ENCODE peak calls at places on chromosomes 6 and 20, in five cellular contexts. W is lung, Z is endothelial cell of umbilical vein, C is right lobe of liver, U is foreskin keratinocyte. L is an unnamed sample. For H3K27me3, the result is how much of the 10 kb centered on the place peaks cover.

GRCh38 chr6:110597754-110598153 is 121.3 kb upstream of the SLC22A16 start:
- DNase-seq in W (no peak), Z (no peak), C (no peak), U (no peak), L (no peak)

GRCh38 chr6:137738197-137738596 is 128.9 kb upstream of the TNFAIP3 start:
- DNase-seq in W (no peak), Z (no peak), C (no peak), U (peak), L (no peak)

GRCh38 chr6:12288844-12289654 is 1.1 kb upstream of the EDN1 start:
- DNase-seq in W (peak), Z (peak), C (no peak), U (peak), L (peak)

GRCh38 chr6:144223686-144224085 is 61.4 kb upstream of the UTRN start:
- DNase-seq in W (no peak), Z (no peak), C (no peak), U (no peak), L (no peak)

GRCh38 chr20:43065299-43065698 is 124.4 kb downstream of the PTPRT start:
- DNase-seq in W (no peak), Z (no peak), C (no peak), U (no peak), L (no peak)

GRCh38 chr6:169799474-169799926 is 48.1 kb downstream of the ERMARD start:
- DNase-seq in W (no peak), Z (no peak), C (no peak), U (no peak), L (no peak)

GRCh38 chr6:155120034-155120433 is 124.9 kb downstream of the TIAM2 start:
- DNase-seq in W (no peak), Z (no peak), C (no peak), U (peak), L (no peak)

GRCh38 chr6:168355716-168356522 is 36.3 kb upstream of the DACT2 start:
- DNase-seq in W (peak), Z (no peak), C (peak), U (no peak), L (peak)

GRCh38 chr20:12358006-12358654 is 440.4 kb downstream of the BTBD3 start:
- DNase-seq in W (no peak), Z (no peak), C (no peak), U (no peak), L (peak)

GRCh38 chr6:146980900-146981329 is 223.3 kb upstream of the STXBP5 start:
- DNase-seq in W (no peak), Z (no peak), C (no peak), U (no peak), L (no peak)

GRCh38 chr6:16583151-16583762 is 178.0 kb downstream of the ATXN1 start:
- DNase-seq in W (no peak), Z (no peak), C (peak), U (no peak), L (no peak)

GRCh38 chr20:48689874-48690571 is 137.8 kb downstream of the PREX1 start:
- DNase-seq in W (no peak), Z (no peak), C (no peak), U (no peak), L (no peak)

GRCh38 chr20:33811763-33812672 is 870 bp downstream of the CHMP4B start:
- DNase-seq in W (peak), Z (peak), C (peak), U (peak), L (peak)

GRCh38 chr6:170164271-170164900 is 126.5 kb downstream of the DLL1 start:
- DNase-seq in W (no peak), Z (no peak), C (no peak), U (no peak), L (no peak)

GRCh38 chr6:138289739-138290138 is 71.4 kb upstream of the PBOV1 start:
- DNase-seq in W (no peak), Z (no peak), C (peak), U (no peak), L (no peak)

GRCh38 chr6:44339301-44339700 is 3.1 kb upstream of the SPATS1 start:
- DNase-seq in W (no peak), Z (peak), C (no peak), U (no peak), L (no peak)

GRCh38 chr6:28940294-28940858 is 16.6 kb upstream of the TRIM27 start:
- DNase-seq in W (peak), Z (no peak), C (no peak), U (peak), L (peak)

GRCh38 chr6:107677399-107677798 is 146.7 kb downstream of the SCML4 start:
- DNase-seq in W (no peak), Z (no peak), C (no peak), U (no peak), L (no peak)

GRCh38 chr6:165820934-165821333 is 157.9 kb upstream of the PDE10A start:
- DNase-seq in W (no peak), Z (no peak), C (no peak), U (no peak), L (no peak)

GRCh38 chr6:113758725-113759576 is 98.2 kb upstream of the MARCKS start:
- DNase-seq in W (no peak), Z (peak), C (no peak), U (no peak), L (no peak)

GRCh38 chr20:33992145-33992922 is 1.4 kb upstream of the RALY start:
- DNase-seq in W (no peak), Z (no peak), C (no peak), U (no peak), L (no peak)

GRCh38 chr6:140174509-140174908 is 800.1 kb upstream of the CITED2 start:
- DNase-seq in W (no peak), Z (no peak), C (no peak), U (peak), L (no peak)

GRCh38 chr6:2858678-2859324 is 17.1 kb upstream of the SERPINB1 start:
- DNase-seq in W (no peak), Z (peak), C (no peak), U (no peak), L (peak)

GRCh38 chr6:3186974-3187382 is 29.6 kb upstream of the TUBB2A start:
- DNase-seq in W (no peak), Z (no peak), C (no peak), U (no peak), L (no peak)

GRCh38 chr6:121596441-121596840 is 161.0 kb downstream of the GJA1 start:
- DNase-seq in W (no peak), Z (no peak), C (no peak), U (no peak), L (no peak)

GRCh38 chr6:133241901-133242760 is 974 bp downstream of the EYA4 start:
- DNase-seq in W (no peak), Z (peak), C (peak), U (peak), L (peak)

GRCh38 chr6:133244502-133244901 is 3.3 kb downstream of the EYA4 start:
- DNase-seq in W (no peak), Z (no peak), C (no peak), U (no peak), L (no peak)

GRCh38 chr6:133245033-133245903 is 4.1 kb downstream of the EYA4 start:
- DNase-seq in W (no peak), Z (no peak), C (no peak), U (no peak), L (no peak)

GRCh38 chr6:133242761-133243590 is 1.8 kb downstream of the EYA4 start:
- DNase-seq in W (no peak), Z (peak), C (no peak), U (no peak), L (peak)

DNA sequence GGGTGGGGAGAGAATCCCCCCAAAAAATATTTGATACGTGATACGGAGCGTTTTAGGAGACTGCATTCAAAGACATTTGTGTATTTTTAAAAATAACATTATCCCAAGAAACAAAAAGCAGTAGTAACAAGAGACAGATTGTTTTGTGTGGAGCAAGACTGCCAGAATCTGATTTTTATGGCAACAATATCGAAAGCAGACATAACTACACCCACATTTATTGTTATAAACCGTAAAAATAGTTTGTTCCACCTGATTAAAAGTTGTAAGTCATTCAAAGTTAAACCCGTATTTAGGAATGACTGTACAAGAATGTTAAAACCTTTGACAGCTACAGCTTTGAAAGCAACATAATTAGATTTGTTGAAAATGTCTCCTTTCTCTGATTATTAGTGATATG is 2.6 kb downstream of the EYA4 start:
- DNase-seq in W (no peak), Z (no peak), C (no peak), U (no peak), L (no peak)
- H3K27me3 ChIP-seq in W (under half), Z (half or more), C (under half), U (half or more), L (half or more)

GRCh38 chr20:23753589-23753988 is 2.9 kb upstream of the CST1 start:
- DNase-seq in W (no peak), Z (no peak), C (no peak), U (no peak), L (no peak)
- H3K27me3 ChIP-seq in W (under half), Z (under half), C (under half), U (under half), L (under half)

GRCh38 chr6:40923860-40924259 is 115.2 kb downstream of the UNC5CL start:
- DNase-seq in W (no peak), Z (no peak), C (no peak), U (no peak), L (no peak)

GRCh38 chr6:40923326-40923725 is 115.7 kb downstream of the UNC5CL start:
- DNase-seq in W (no peak), Z (no peak), C (no peak), U (no peak), L (no peak)

GRCh38 chr6:40924832-40925231 is 114.2 kb downstream of the UNC5CL start:
- DNase-seq in W (no peak), Z (no peak), C (no peak), U (no peak), L (no peak)

GRCh38 chr6:40918035-40918651 is 120.9 kb downstream of the UNC5CL start:
- DNase-seq in W (no peak), Z (no peak), C (no peak), U (no peak), L (no peak)

DNA sequence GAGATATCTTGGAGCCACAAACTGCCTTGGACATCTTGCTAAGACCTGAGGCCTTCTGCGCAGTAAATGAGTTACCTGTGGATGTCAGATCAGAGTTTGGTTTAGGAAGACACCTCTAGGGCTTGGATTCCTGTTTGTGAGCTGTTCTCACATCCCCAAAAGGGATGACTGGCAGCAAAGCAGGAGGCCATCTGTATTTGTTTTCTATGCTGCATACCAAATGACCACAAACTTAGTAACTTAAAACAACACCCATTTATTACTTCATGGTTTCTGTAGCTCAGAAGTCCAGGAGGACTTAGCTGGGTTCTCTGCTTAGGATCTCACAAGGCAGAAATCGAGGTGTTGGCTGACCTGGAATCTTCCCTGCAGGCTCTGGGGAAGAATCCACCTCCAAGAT is 116.7 kb downstream of the UNC5CL start:
- DNase-seq in W (no peak), Z (no peak), C (no peak), U (peak), L (no peak)
- H3K27me3 ChIP-seq in W (under half), Z (under half), C (under half), U (under half), L (under half)

DNA sequence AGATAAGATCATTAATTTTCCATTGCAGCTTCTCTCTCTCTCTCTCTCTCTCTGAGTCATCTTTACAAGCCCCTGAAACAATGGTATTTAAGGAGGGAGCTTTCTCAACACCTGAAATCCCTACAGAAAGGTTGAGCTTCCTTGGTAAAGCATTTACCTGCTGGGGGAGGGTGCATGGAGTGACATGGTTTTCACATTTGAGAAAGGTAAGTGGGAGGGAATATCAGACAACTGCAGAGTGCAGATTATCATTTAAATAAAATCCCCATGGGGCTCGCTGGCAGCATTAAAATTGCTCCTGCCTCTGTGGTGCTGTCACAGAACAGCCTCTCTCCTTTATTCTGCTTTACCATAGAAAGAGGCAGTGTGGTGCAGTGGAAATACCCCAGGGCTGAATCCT is 10.3 kb upstream of the PDYN start:
- DNase-seq in W (no peak), Z (no peak), C (no peak), U (no peak), L (no peak)
- H3K27me3 ChIP-seq in W (under half), Z (under half), C (under half), U (under half), L (under half)

GRCh38 chr20:63344151-63344470 is 17.0 kb downstream of the CHRNA4 start:
- DNase-seq in W (no peak), Z (no peak), C (no peak), U (no peak), L (no peak)

GRCh38 chr20:63345328-63346100 is 15.6 kb downstream of the CHRNA4 start:
- DNase-seq in W (no peak), Z (no peak), C (no peak), U (no peak), L (peak)

GRCh38 chr20:63342561-63343459 is 18.3 kb downstream of the CHRNA4 start:
- DNase-seq in W (no peak), Z (no peak), C (no peak), U (no peak), L (no peak)

GRCh38 chr20:63344616-63345327 is 16.4 kb downstream of the CHRNA4 start:
- DNase-seq in W (peak), Z (no peak), C (no peak), U (no peak), L (no peak)

GRCh38 chr20:63343460-63344150 is 17.5 kb downstream of the CHRNA4 start:
- DNase-seq in W (no peak), Z (no peak), C (no peak), U (no peak), L (no peak)
- H3K27me3 ChIP-seq in W (under half), Z (under half), C (under half), U (under half), L (under half)

DNA sequence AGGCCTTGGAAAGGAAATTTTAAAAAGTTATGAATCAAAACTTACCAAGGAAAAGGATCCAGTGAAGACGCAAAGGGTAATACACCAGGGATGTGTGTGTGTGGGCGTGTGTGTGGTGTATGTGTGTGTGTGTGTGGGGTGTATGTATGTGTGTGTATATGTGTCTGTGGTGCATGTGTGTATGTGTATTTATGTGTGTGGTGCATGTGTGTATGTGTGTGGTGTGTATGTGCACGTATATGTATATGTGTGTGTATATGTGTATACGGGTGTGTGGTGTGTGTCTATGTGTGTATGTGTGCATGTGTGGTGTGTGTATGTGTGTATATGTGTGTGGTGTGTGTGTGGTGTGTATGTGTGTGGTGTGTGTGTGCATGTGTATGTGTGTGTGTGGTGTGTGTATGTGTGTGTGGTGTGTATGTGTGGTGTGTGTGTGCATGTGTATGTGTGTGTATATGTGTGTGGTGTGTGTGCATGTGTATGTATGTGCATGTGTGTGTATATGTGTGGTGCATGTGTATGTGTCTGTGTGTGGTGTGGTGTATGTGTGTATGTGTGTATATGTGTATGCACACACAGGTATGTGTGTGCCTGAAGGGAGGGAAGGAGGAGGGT is 176.1 kb upstream of the SUPT3H start:
- DNase-seq in W (no peak), Z (no peak), C (no peak), U (no peak), L (no peak)
- H3K27me3 ChIP-seq in W (under half), Z (under half), C (under half), U (under half), L (under half)

GRCh38 chr20:36362978-36363713 is 57.0 kb downstream of the DLGAP4 start:
- DNase-seq in W (no peak), Z (no peak), C (no peak), U (no peak), L (no peak)
- H3K27me3 ChIP-seq in W (under half), Z (under half), C (under half), U (under half), L (under half)

GRCh38 chr6:33801611-33802010 is 2.2 kb downstream of the MLN start:
- DNase-seq in W (no peak), Z (no peak), C (no peak), U (no peak), L (no peak)
- H3K27me3 ChIP-seq in W (under half), Z (under half), C (under half), U (under half), L (under half)

L was measured in A673.